ENCODE peak calls at places on chromosomes 3 and 15, in ten cellular contexts. D is astrocyte of the spinal cord, Y is neural progenitor cell, I is PC-9, L is DND-41, K is thoracic aorta, M is esophagus muscularis mucosa, R is tibial artery, P is heart left ventricle, Z is left ventricle myocardium inferior. N is an unnamed sample.

GRCh38 chr3:82672966-82673365 is 911.5 kb upstream of the GBE1 start:
- DNase-seq in Y (no peak), D (no peak), L (no peak), I (no peak), Z (no peak), P (no peak), K (no peak), M (no peak), R (no peak), N (no peak)

GRCh38 chr3:16616083-16616482 is 10.9 kb upstream of the DAZL start:
- DNase-seq in M (no peak), Y (no peak), Z (no peak), P (no peak), R (no peak), K (no peak), D (no peak), L (no peak), I (no peak), N (no peak)

GRCh38 chr3:149554826-149555225 is 80.3 kb downstream of the TM4SF4 start:
- DNase-seq in D (peak), I (peak), L (no peak), R (no peak), Y (no peak), M (no peak), P (no peak), K (no peak), Z (no peak), N (no peak)

GRCh38 chr3:19104459-19104858 is 43.9 kb upstream of the KCNH8 start:
- DNase-seq in M (no peak), Z (no peak), R (no peak), I (no peak), K (no peak), P (no peak), D (no peak), L (no peak), Y (no peak), N (no peak)

GRCh38 chr15:77541421-77542181 is 91.1 kb downstream of the LINGO1 start:
- DNase-seq in P (no peak), Z (peak), Y (peak), I (no peak), D (peak), K (no peak), R (no peak), L (no peak), M (no peak), N (peak)

GRCh38 chr15:39584662-39585393 is 3.9 kb downstream of the THBS1 start:
- DNase-seq in K (no peak), Y (no peak), P (no peak), Z (no peak), M (peak), R (no peak), L (no peak), I (no peak), D (no peak), N (no peak)

GRCh38 chr15:68432665-68433064 is 702 bp upstream of the ITGA11 start:
- DNase-seq in L (no peak), Z (no peak), P (no peak), M (no peak), D (no peak), R (no peak), K (no peak), Y (no peak), I (no peak), N (no peak)

GRCh38 chr3:53888229-53888628 is 3.4 kb downstream of the SELENOK start:
- DNase-seq in K (no peak), L (no peak), Z (no peak), R (no peak), P (no peak), D (no peak), I (no peak), Y (no peak), M (no peak), N (no peak)

GRCh38 chr3:176296066-176296597 is 901.1 kb downstream of the TBL1XR1 start:
- DNase-seq in R (no peak), L (no peak), Z (no peak), M (no peak), Y (no peak), I (no peak), P (no peak), K (no peak), D (no peak), N (no peak)

GRCh38 chr3:127454051-127454450 is 136.5 kb downstream of the TPRA1 start:
- DNase-seq in I (no peak), Y (no peak), L (no peak), R (peak), P (no peak), M (no peak), K (no peak), Z (no peak), D (no peak), N (no peak)

GRCh38 chr15:93019971-93020370 is 69.0 kb downstream of the RGMA start:
- DNase-seq in K (no peak), D (no peak), R (no peak), Z (no peak), I (no peak), Y (no peak), M (no peak), L (no peak), P (no peak), N (no peak)

GRCh38 chr15:57784081-57784488 is 77.6 kb downstream of the POLR2M start:
- DNase-seq in Y (no peak), D (peak), M (peak), I (no peak), Z (peak), K (no peak), L (no peak), P (no peak), R (no peak), N (no peak)

GRCh38 chr15:35014265-35014664 is 26.2 kb upstream of the ZNF770 start:
- DNase-seq in P (no peak), Y (no peak), K (no peak), R (no peak), D (no peak), I (no peak), L (no peak), M (no peak), Z (no peak), N (no peak)

GRCh38 chr15:39360417-39360816 is 220.5 kb upstream of the THBS1 start:
- DNase-seq in R (no peak), K (no peak), M (no peak), D (no peak), I (no peak), P (no peak), Z (no peak), L (no peak), Y (no peak), N (no peak)

GRCh38 chr3:132561003-132561402 is 36.1 kb upstream of the ACKR4 start:
- DNase-seq in I (no peak), Y (peak), R (no peak), P (no peak), K (no peak), D (no peak), M (no peak), Z (no peak), L (no peak), N (no peak)

DNA sequence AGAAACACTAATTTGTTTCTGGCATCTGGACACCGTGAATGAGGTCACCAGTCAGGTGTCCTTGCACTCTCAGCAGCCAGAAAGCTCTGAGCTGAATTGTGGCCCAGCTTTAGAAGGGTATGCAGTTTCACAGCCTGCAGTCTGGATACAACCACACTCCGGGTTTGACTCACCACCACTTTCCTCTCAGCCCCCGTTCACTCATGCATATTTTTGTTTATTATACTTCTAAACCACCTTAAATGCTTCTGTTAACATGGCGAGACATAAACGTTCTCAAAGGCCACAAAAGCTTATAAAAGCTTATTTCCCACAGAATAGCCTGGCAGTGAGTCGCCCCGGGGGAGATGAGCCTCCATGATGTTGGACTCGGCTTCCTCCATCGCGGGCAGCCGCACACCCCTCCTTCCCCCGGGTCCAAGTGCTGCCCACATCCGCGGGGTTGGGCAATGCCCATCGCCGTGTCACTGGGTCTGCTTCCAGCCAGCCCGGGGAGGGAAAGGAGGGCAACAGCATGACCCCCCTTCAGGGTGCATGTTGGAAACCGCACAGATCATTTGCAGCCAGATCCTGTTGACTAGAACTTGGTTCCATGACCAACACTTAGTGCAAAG is 16.9 kb upstream of the SLC41A3 start:
- DNase-seq in R (peak), Y (no peak), D (peak), M (peak), P (peak), L (no peak), I (no peak), Z (no peak), K (no peak), N (no peak)
- H3K4me3 ChIP-seq in R (peak), Y (no peak), D (no peak), M (no peak), P (peak), L (no peak), I (no peak), Z (no peak), K (peak), N (no peak)

GRCh38 chr3:51687472-51688205 is 16.6 kb downstream of the TEX264 start:
- DNase-seq in L (no peak), Y (no peak), K (no peak), M (no peak), I (no peak), R (no peak), Z (peak), P (peak), D (no peak), N (no peak)

GRCh38 chr3:51684971-51685751 is 14.1 kb downstream of the TEX264 start:
- DNase-seq in P (peak), Z (no peak), L (no peak), D (no peak), M (no peak), I (no peak), R (no peak), Y (no peak), K (no peak), N (no peak)

GRCh38 chr3:51686056-51686455 is 15.0 kb downstream of the TEX264 start:
- DNase-seq in R (no peak), Y (no peak), K (no peak), L (no peak), M (no peak), P (peak), I (no peak), Z (no peak), D (no peak), N (no peak)

GRCh38 chr3:51688206-51688600 is 17.2 kb downstream of the TEX264 start:
- DNase-seq in Z (no peak), Y (no peak), R (no peak), L (no peak), D (no peak), I (no peak), K (no peak), M (no peak), P (no peak), N (no peak)

GRCh38 chr3:51686512-51687215 is 15.6 kb downstream of the TEX264 start:
- DNase-seq in M (peak), K (no peak), I (no peak), Z (peak), P (peak), R (peak), D (no peak), L (peak), Y (no peak), N (peak)
- H3K4me3 ChIP-seq in M (no peak), K (no peak), I (no peak), Z (peak), P (peak), R (no peak), D (no peak), L (no peak), Y (no peak), N (no peak)

GRCh38 chr3:172561894-172562664 is 38.8 kb upstream of the TNFSF10 start:
- DNase-seq in Y (no peak), R (no peak), I (peak), Z (no peak), P (no peak), M (no peak), D (no peak), K (no peak), L (no peak), N (no peak)
- H3K4me3 ChIP-seq in Y (no peak), R (no peak), I (no peak), Z (peak), P (peak), M (no peak), D (no peak), K (peak), L (no peak), N (peak)

GRCh38 chr3:46208167-46208704 is at the start of gene CCR1:
- DNase-seq in Z (peak), L (peak), K (no peak), M (peak), P (no peak), Y (peak), R (peak), I (peak), D (peak), N (peak)
- H3K4me3 ChIP-seq in Z (peak), L (no peak), K (peak), M (peak), P (peak), Y (no peak), R (peak), I (no peak), D (no peak), N (peak)

GRCh38 chr3:172448661-172449467 is 608 bp upstream of the GHSR start:
- DNase-seq in M (no peak), L (no peak), K (no peak), Z (no peak), R (no peak), Y (peak), P (no peak), D (no peak), I (no peak), N (no peak)
- H3K4me3 ChIP-seq in M (no peak), L (no peak), K (no peak), Z (no peak), R (no peak), Y (peak), P (no peak), D (no peak), I (no peak), N (no peak)

GRCh38 chr3:187266691-187267090 is 24.8 kb downstream of the MASP1 start:
- DNase-seq in K (no peak), M (no peak), R (no peak), Z (no peak), I (no peak), P (no peak), D (no peak), L (no peak), Y (no peak), N (no peak)

GRCh38 chr3:187267306-187267705 is 24.2 kb downstream of the MASP1 start:
- DNase-seq in I (no peak), Z (no peak), Y (no peak), M (no peak), K (no peak), L (no peak), R (no peak), P (no peak), D (no peak), N (no peak)

GRCh38 chr3:187271582-187271981 is 20.0 kb downstream of the MASP1 start:
- DNase-seq in K (no peak), Y (no peak), L (no peak), M (no peak), D (no peak), P (no peak), R (no peak), I (no peak), Z (no peak), N (no peak)

GRCh38 chr3:187265461-187265955 is 26.0 kb downstream of the MASP1 start:
- DNase-seq in Y (no peak), I (no peak), M (no peak), D (no peak), P (no peak), R (no peak), L (no peak), Z (no peak), K (no peak), N (no peak)

DNA sequence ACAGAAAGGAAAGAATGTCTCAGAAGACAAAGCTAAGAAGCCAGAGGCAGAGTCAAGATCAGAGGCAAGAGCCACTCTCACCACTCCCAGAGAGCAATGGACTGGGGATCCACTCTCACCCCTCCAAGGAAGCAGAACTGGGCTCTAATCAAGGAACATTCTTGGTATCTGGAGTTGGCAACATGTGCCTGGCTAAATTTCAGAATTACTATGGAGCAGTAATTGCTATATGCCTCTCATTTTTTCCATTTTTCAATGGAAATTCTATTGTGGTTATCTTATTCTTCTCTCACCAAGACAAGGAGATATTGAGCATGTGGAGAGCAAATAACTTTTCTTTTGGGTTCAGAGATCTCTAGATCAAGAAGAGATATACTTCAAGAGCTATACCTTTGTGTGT is 22.1 kb downstream of the MASP1 start:
- DNase-seq in Y (no peak), K (no peak), P (no peak), M (no peak), L (no peak), R (no peak), I (no peak), D (no peak), Z (no peak), N (no peak)
- H3K4me3 ChIP-seq in Y (no peak), K (no peak), P (no peak), M (no peak), L (no peak), R (no peak), I (no peak), D (no peak), Z (no peak), N (no peak)

GRCh38 chr3:5709704-5710103 is 522.2 kb downstream of the EDEM1 start:
- DNase-seq in Z (no peak), Y (no peak), D (no peak), P (no peak), R (no peak), L (no peak), I (no peak), K (no peak), M (no peak), N (no peak)
- H3K4me3 ChIP-seq in Z (no peak), Y (no peak), D (no peak), P (no peak), R (no peak), L (no peak), I (no peak), K (no peak), M (no peak), N (no peak)

GRCh38 chr3:8765528-8765927 is 3.9 kb downstream of the OXTR start:
- DNase-seq in K (no peak), I (no peak), D (no peak), M (peak), L (no peak), P (no peak), Z (no peak), R (no peak), Y (no peak), N (no peak)

GRCh38 chr3:8767667-8768363 is 1.6 kb downstream of the OXTR start:
- DNase-seq in D (no peak), R (no peak), M (peak), Z (no peak), L (no peak), I (no peak), P (no peak), Y (peak), K (no peak), N (no peak)

GRCh38 chr3:8766148-8766547 is 3.3 kb downstream of the OXTR start:
- DNase-seq in K (no peak), Y (no peak), D (no peak), I (no peak), M (peak), R (no peak), P (no peak), Z (no peak), L (no peak), N (no peak)

GRCh38 chr3:8768364-8769087 is 887 bp downstream of the OXTR start:
- DNase-seq in Y (no peak), I (no peak), K (no peak), M (peak), Z (no peak), P (no peak), R (no peak), L (no peak), D (no peak), N (no peak)

GRCh38 chr3:8767181-8767666 is 2.2 kb downstream of the OXTR start:
- DNase-seq in D (no peak), P (no peak), Y (no peak), M (peak), I (no peak), Z (no peak), K (no peak), R (no peak), L (no peak), N (no peak)
- H3K4me3 ChIP-seq in D (peak), P (no peak), Y (no peak), M (no peak), I (no peak), Z (peak), K (peak), R (no peak), L (no peak), N (peak)